ENCODE peak calls at places on chromosomes 7 and 10, in seven cellular contexts. F is T-helper 2 cell; L is SK-N-SH; A is stimulated activated CD8-positive, alpha-beta memory T cell treated with anti-CD3 and anti-CD28 coated beads, Interleukin-12 subunit alpha, Interleukin-12 subunit beta, amount 100 ng/mL, for 1 hour; N is cardiac muscle cell; S is activated T-helper 1 cell treated with Interleukin-2 at 50 U/mL for 16 hours; W is skeletal muscle cell. D is an unnamed sample.

GRCh38 chr7:100680589-100681271 is 7.2 kb downstream of the GNB2 start:
- DNase-seq in F (no peak), L (peak), A (no peak), N (no peak), S (no peak), W (no peak), D (no peak)

GRCh38 chr7:55052726-55053431 is 34.1 kb downstream of the EGFR start:
- DNase-seq in F (no peak), L (no peak), A (no peak), N (no peak), S (no peak), W (no peak), D (no peak)

GRCh38 chr7:121872831-121873764 is at the start of gene PTPRZ1:
- DNase-seq in F (peak), L (peak), A (no peak), N (peak), S (no peak), W (no peak), D (peak)

GRCh38 chr10:100897976-100898375 is 14.8 kb upstream of the SLF2 start:
- DNase-seq in F (no peak), L (no peak), A (no peak), N (no peak), S (no peak), W (no peak), D (no peak)

GRCh38 chr10:49005270-49005669 is 65.6 kb upstream of the LRRC18 start:
- DNase-seq in F (no peak), L (no peak), A (no peak), N (no peak), S (no peak), W (no peak), D (no peak)

GRCh38 chr7:157788573-157788972 is 451.8 kb downstream of the DNAJB6 start:
- DNase-seq in F (no peak), L (no peak), A (no peak), N (no peak), S (no peak), W (no peak), D (no peak)

GRCh38 chr10:32077896-32078295 is 21.7 kb upstream of the KIF5B start:
- DNase-seq in F (no peak), L (no peak), A (no peak), N (peak), S (no peak), W (peak), D (no peak)

GRCh38 chr7:97418312-97418711 is 300.8 kb downstream of the SDHAF3 start:
- DNase-seq in F (peak), L (peak), A (no peak), N (no peak), S (no peak), W (no peak), D (no peak)

GRCh38 chr7:47624660-47625059 is 42.7 kb upstream of the TNS3 start:
- DNase-seq in F (no peak), L (no peak), A (no peak), N (no peak), S (no peak), W (no peak), D (no peak)

D was measured in NCI-H1105 treated with DMSO at 0.1 percent for 48 hours.